ENCODE peak calls at places on chromosomes 2 and 18, in five cellular contexts. Z is choroid plexus epithelial cell; O is stimulated activated CD4-positive, alpha-beta T cell treated with anti-CD3 and anti-CD28 coated beads, Interleukin-15, amount 100 ng/mL, for 24 hours; N is nucleus accumbens; F is smooth muscle cell of the brain vasculature. E is an unnamed sample.

GRCh38 chr2:133755515-133756311 is 187.4 kb upstream of the NCKAP5 start:
- DNase-seq in Z (peak; percentile 99), F (peak; percentile 77), O (no peak), N (no peak), E (no peak)

GRCh38 chr2:12710301-12710700 is 6.4 kb upstream of the TRIB2 start:
- DNase-seq in O (no peak), N (no peak), F (no peak), Z (no peak), E (no peak)

GRCh38 chr18:1585881-1586488 is 681.3 kb downstream of the ADCYAP1 start:
- DNase-seq in O (no peak), F (no peak), N (no peak), Z (peak; percentile 62), E (no peak)

GRCh38 chr2:112958428-112959108 is 19.2 kb upstream of the IL36G start:
- DNase-seq in F (peak; percentile 10), N (no peak), O (peak; percentile 43), Z (peak; percentile 79), E (peak; percentile 1)

GRCh38 chr2:240125749-240126148 is 10.4 kb downstream of the COPS9 start:
- DNase-seq in Z (no peak), N (no peak), F (no peak), O (no peak), E (no peak)

GRCh38 chr2:128607440-128607839 is 288.8 kb upstream of the HS6ST1 start:
- DNase-seq in F (no peak), Z (no peak), O (no peak), N (no peak), E (no peak)

GRCh38 chr2:1265454-1265853 is 147.8 kb upstream of the TPO start:
- DNase-seq in O (no peak), Z (no peak), N (no peak), F (no peak), E (no peak)

GRCh38 chr18:72674710-72675109 is 130.6 kb upstream of the CBLN2 start:
- DNase-seq in O (no peak), Z (no peak), F (no peak), N (no peak), E (no peak)

GRCh38 chr18:80171190-80171872 is 62.3 kb downstream of the ADNP2 start:
- DNase-seq in Z (peak; percentile 58), N (peak; percentile 15), O (peak; percentile 76), F (no peak), E (no peak)

GRCh38 chr2:20235655-20236302 is 10.8 kb upstream of the SDC1 start:
- DNase-seq in O (no peak), F (no peak), Z (no peak), N (no peak), E (no peak)

GRCh38 chr2:182980115-182980514 is 58.1 kb downstream of the NCKAP1 start:
- DNase-seq in O (no peak), Z (peak; percentile 67), F (peak; percentile 4), N (no peak), E (no peak)

GRCh38 chr2:146129231-146129630 is 1609.3 kb upstream of the ZEB2 start:
- DNase-seq in Z (peak; percentile 65), F (no peak), O (no peak), N (no peak), E (no peak)

GRCh38 chr2:23636412-23636811 is 251.4 kb downstream of the KLHL29 start:
- DNase-seq in N (no peak), Z (peak; percentile 28), F (no peak), O (no peak), E (no peak)